ENCODE peak calls at places on chromosomes 11 and 22, in eight cellular contexts. Y is stimulated activated CD8-positive, alpha-beta memory T cell treated with anti-CD3 and anti-CD28 coated beads, Interleukin-4, amount 100 ng/mL, for 48 hours; A is epithelial cell of esophagus; Z is activated naive CD8-positive, alpha-beta T cell treated with anti-CD3 and anti-CD28 coated beads for 36 hours; K is iris pigment epithelial cell; V is NCI-H146; N is T1000; X is Peyer's patch. I is an unnamed sample.

GRCh38 chr11:111733009-111733408 is 33.2 kb downstream of the PPP2R1B start:
- DNase-seq in V (no peak), Z (no peak), X (no peak), N (peak), Y (no peak), A (peak), K (peak), I (no peak)

GRCh38 chr11:31816467-31817053 is 5.4 kb upstream of the PAX6 start:
- DNase-seq in Y (no peak), K (no peak), A (no peak), N (no peak), Z (no peak), X (peak), V (no peak), I (no peak)

GRCh38 chr11:131823772-131824171 is 453.4 kb downstream of the NTM start:
- DNase-seq in X (no peak), Y (no peak), V (no peak), K (no peak), N (no peak), A (no peak), Z (no peak), I (no peak)

GRCh38 chr11:10657308-10658271 is 36.0 kb downstream of the IRAG1 start:
- DNase-seq in X (no peak), A (no peak), Z (peak), K (peak), Y (no peak), N (no peak), V (no peak), I (no peak)

GRCh38 chr11:36162282-36162825 is 126.9 kb downstream of the COMMD9 start:
- DNase-seq in X (no peak), A (no peak), V (no peak), Z (no peak), N (no peak), K (no peak), Y (no peak), I (no peak)

GRCh38 chr22:42711281-42711731 is 9.4 kb downstream of the A4GALT start:
- DNase-seq in Y (no peak), A (no peak), K (no peak), Z (no peak), N (no peak), V (no peak), X (no peak), I (no peak)

GRCh38 chr11:96200243-96200642 is 142.8 kb downstream of the MAML2 start:
- DNase-seq in A (no peak), N (no peak), X (no peak), V (no peak), K (peak), Y (no peak), Z (no peak), I (no peak)

GRCh38 chr11:26958650-26959049 is 35.3 kb upstream of the FIBIN start:
- DNase-seq in Y (no peak), A (peak), X (no peak), K (peak), Z (no peak), N (no peak), V (no peak), I (no peak)

GRCh38 chr11:64482588-64482987 is 108.4 kb upstream of the SLC22A12 start:
- DNase-seq in A (no peak), Z (no peak), X (no peak), V (no peak), K (no peak), Y (no peak), N (no peak), I (no peak)

GRCh38 chr11:24233041-24233440 is 263.8 kb upstream of the LUZP2 start:
- DNase-seq in N (no peak), A (peak), X (no peak), V (no peak), Y (no peak), Z (no peak), K (peak), I (no peak)

I was measured in NCI-H524 treated with DMSO at 0.1 percent for 48 hours.